ENCODE peak calls at places on chromosomes 16 and 17, in seven cellular contexts. X is HT-29; J is neural progenitor cell; H is caudate nucleus; V is stimulated activated naive CD8-positive, alpha-beta T cell treated with anti-CD3 and anti-CD28 coated beads, Interleukin-15, Interleukin-2, amounts not matched to agents 100 U/mL and 50 U/mL, for 24 hours; Z is C1 segment of cervical spinal cord; L is EH. U is an unnamed sample.

GRCh38 chr17:33112763-33113162 is 121.1 kb downstream of the SPACA3 start:
- DNase-seq in Z (no peak), V (no peak), H (no peak), J (no peak), L (no peak), X (no peak), U (peak; percentile 18)

GRCh38 chr17:14398766-14399165 is 97.9 kb downstream of the HS3ST3B1 start:
- DNase-seq in X (no peak), H (no peak), L (no peak), Z (no peak), J (no peak), V (no peak), U (no peak)

GRCh38 chr16:30867747-30868146 is 26.1 kb downstream of the BCL7C start:
- DNase-seq in L (peak; percentile 38), J (no peak), Z (no peak), H (no peak), X (peak; percentile 23), V (no peak), U (no peak)

GRCh38 chr16:1044515-1045362 is 27.8 kb upstream of the SSTR5 start:
- DNase-seq in L (no peak), J (no peak), V (no peak), X (peak; percentile 43), H (no peak), Z (no peak), U (no peak)

GRCh38 chr17:73293480-73293911 is 18.3 kb downstream of the CDC42EP4 start:
- DNase-seq in V (no peak), X (peak; percentile 92), J (no peak), H (no peak), L (peak; percentile 92), Z (peak; percentile 44), U (peak; percentile 91)

GRCh38 chr17:42072323-42073187 is 22.2 kb upstream of the C17orf113 start:
- DNase-seq in X (no peak), V (peak; percentile 22), Z (no peak), J (peak; percentile 79), L (peak; percentile 18), H (no peak), U (no peak)

GRCh38 chr16:56603589-56603988 is 4.8 kb upstream of the MT2A start:
- DNase-seq in J (peak; percentile 54), V (peak; percentile 26), X (peak; percentile 69), H (peak; percentile 33), L (peak; percentile 67), Z (no peak), U (peak; percentile 53)

GRCh38 chr16:72938426-72939164 is 109.3 kb downstream of the ZFHX3 start:
- DNase-seq in H (peak; percentile 20), Z (peak; percentile 10), V (no peak), X (no peak), L (peak; percentile 88), J (peak; percentile 32), U (peak; percentile 93)

GRCh38 chr16:9053006-9053601 is 38.3 kb upstream of the HAPSTR1 start:
- DNase-seq in Z (no peak), H (peak; percentile 0), J (peak; percentile 95), V (peak; percentile 39), X (peak; percentile 53), L (peak; percentile 84), U (peak; percentile 75)

GRCh38 chr17:29549169-29549935 is 17.5 kb downstream of the ABHD15 start:
- DNase-seq in L (peak; percentile 53), H (no peak), X (no peak), V (no peak), J (no peak), Z (no peak), U (peak; percentile 44)

GRCh38 chr17:6639651-6640535 is 618 bp downstream of the KIAA0753 start:
- DNase-seq in H (peak; percentile 49), L (peak; percentile 55), J (peak; percentile 72), Z (no peak), X (peak; percentile 32), V (peak; percentile 45), U (peak; percentile 38)

GRCh38 chr16:28217326-28217725 is 5.6 kb upstream of the XPO6 start:
- DNase-seq in V (no peak), X (no peak), Z (no peak), L (no peak), J (no peak), H (no peak), U (no peak)

U was measured in IMR-90.